ENCODE peak calls at places on chromosome 13, in four cellular contexts. E is HEK293T; P is stimulated activated CD4-positive, alpha-beta T cell treated with anti-CD3 and anti-CD28 coated beads, Interleukin-4, amount 100 ng/mL, for 4 hours; X is frontal cortex. C is an unnamed sample.
A peak's percentile ranks its signal among the peaks of the same experiment; 100 is the strongest.

GRCh38 chr13:47298506-47298905 is 401.7 kb upstream of the HTR2A start:
- DNase-seq in X (no peak), P (no peak), E (no peak), C (no peak)

GRCh38 chr13:51923983-51924539 is 62.3 kb downstream of the CCDC70 start:
- DNase-seq in X (no peak), E (peak; percentile 45), P (no peak), C (peak; percentile 51)

GRCh38 chr13:110616103-110617101 is 1.1 kb downstream of the NAXD start:
- DNase-seq in X (no peak), P (peak; percentile 27), E (no peak), C (no peak)

GRCh38 chr13:23715762-23716235 is 145.6 kb downstream of the TNFRSF19 start:
- DNase-seq in X (no peak), P (no peak), E (no peak), C (no peak)

GRCh38 chr13:88085036-88085435 is 413.9 kb downstream of the SLITRK5 start:
- DNase-seq in P (no peak), E (no peak), X (no peak), C (no peak)

GRCh38 chr13:31101511-31102170 is 60.1 kb downstream of the HSPH1 start:
- DNase-seq in X (no peak), P (no peak), E (no peak), C (no peak)

GRCh38 chr13:109376936-109377335 is 409.4 kb downstream of the IRS2 start:
- DNase-seq in X (no peak), E (no peak), P (no peak), C (no peak)

GRCh38 chr13:51643114-51643881 is 59.0 kb downstream of the WDFY2 start:
- DNase-seq in X (no peak), E (no peak), P (no peak), C (no peak)

C was measured in T47D.